ENCODE peak calls at places on chromosomes 4 and X, in ten cellular contexts. One of them, this sample, is unnamed.

GRCh38 chr4:32216502-32216901 is 1496.3 kb downstream of the PCDH7 start:
- DNase-seq in suprapubic skin: no peak
- DNase-seq in body of pancreas: no peak
- DNase-seq in right lobe of liver: no peak
- DNase-seq in H1: no peak
- DNase-seq in IMR-90: no peak
- DNase-seq in lower leg skin: no peak
- DNase-seq in transverse colon: no peak
- DNase-seq in upper lobe of left lung: peak; percentile 31
- DNase-seq in ovary: no peak
- DNase-seq in this sample: no peak

GRCh38 chr4:127732623-127733199 is 2.5 kb downstream of the SLC25A31 start:
- DNase-seq in body of pancreas: no peak
- DNase-seq in transverse colon: no peak
- DNase-seq in upper lobe of left lung: no peak
- DNase-seq in IMR-90: peak; percentile 60
- DNase-seq in right lobe of liver: no peak
- DNase-seq in H1: no peak
- DNase-seq in lower leg skin: no peak
- DNase-seq in ovary: no peak
- DNase-seq in suprapubic skin: no peak
- DNase-seq in this sample: no peak

GRCh38 chrX:15349046-15349445 is 13.7 kb upstream of the PIGA start:
- DNase-seq in transverse colon: peak; percentile 13
- DNase-seq in body of pancreas: peak; percentile 36
- DNase-seq in H1: no peak
- DNase-seq in suprapubic skin: no peak
- DNase-seq in ovary: peak; percentile 31
- DNase-seq in IMR-90: peak; percentile 73
- DNase-seq in lower leg skin: peak; percentile 22
- DNase-seq in upper lobe of left lung: no peak
- DNase-seq in right lobe of liver: no peak
- DNase-seq in this sample: no peak

GRCh38 chr4:6574747-6575502 is at the start of gene MAN2B2:
- DNase-seq in transverse colon: peak; percentile 93
- DNase-seq in H1: peak; percentile 39
- DNase-seq in lower leg skin: peak; percentile 78
- DNase-seq in IMR-90: peak; percentile 63
- DNase-seq in upper lobe of left lung: peak; percentile 99
- DNase-seq in right lobe of liver: peak; percentile 93
- DNase-seq in ovary: peak; percentile 91
- DNase-seq in body of pancreas: peak; percentile 91
- DNase-seq in suprapubic skin: peak; percentile 90
- DNase-seq in this sample: peak; percentile 96

GRCh38 chrX:140710710-140711109 is 1.2 kb downstream of the LINC00632 start:
- DNase-seq in ovary: no peak
- DNase-seq in suprapubic skin: no peak
- DNase-seq in IMR-90: no peak
- DNase-seq in upper lobe of left lung: no peak
- DNase-seq in right lobe of liver: no peak
- DNase-seq in body of pancreas: no peak
- DNase-seq in transverse colon: no peak
- DNase-seq in lower leg skin: no peak
- DNase-seq in H1: no peak
- DNase-seq in this sample: no peak

GRCh38 chr4:89469930-89470375 is 162.4 kb upstream of the GPRIN3 start:
- DNase-seq in suprapubic skin: no peak
- DNase-seq in ovary: no peak
- DNase-seq in transverse colon: no peak
- DNase-seq in right lobe of liver: no peak
- DNase-seq in body of pancreas: no peak
- DNase-seq in H1: no peak
- DNase-seq in upper lobe of left lung: no peak
- DNase-seq in lower leg skin: no peak
- DNase-seq in IMR-90: peak; percentile 98
- DNase-seq in this sample: no peak

GRCh38 chrX:112834016-112834855 is 6.4 kb downstream of the AMOT start:
- DNase-seq in body of pancreas: no peak
- DNase-seq in ovary: no peak
- DNase-seq in upper lobe of left lung: no peak
- DNase-seq in suprapubic skin: no peak
- DNase-seq in lower leg skin: no peak
- DNase-seq in H1: no peak
- DNase-seq in right lobe of liver: no peak
- DNase-seq in IMR-90: peak; percentile 77
- DNase-seq in transverse colon: no peak
- DNase-seq in this sample: no peak

GRCh38 chr4:2417196-2417764 is 1.2 kb downstream of the ZFYVE28 start:
- DNase-seq in IMR-90: no peak
- DNase-seq in upper lobe of left lung: peak; percentile 89
- DNase-seq in suprapubic skin: no peak
- DNase-seq in body of pancreas: no peak
- DNase-seq in transverse colon: no peak
- DNase-seq in right lobe of liver: no peak
- DNase-seq in H1: no peak
- DNase-seq in lower leg skin: no peak
- DNase-seq in ovary: no peak
- DNase-seq in this sample: no peak

GRCh38 chr4:6195602-6196319 is 4.6 kb downstream of the JAKMIP1 start:
- DNase-seq in IMR-90: no peak
- DNase-seq in body of pancreas: no peak
- DNase-seq in right lobe of liver: no peak
- DNase-seq in lower leg skin: no peak
- DNase-seq in H1: no peak
- DNase-seq in ovary: no peak
- DNase-seq in suprapubic skin: no peak
- DNase-seq in upper lobe of left lung: no peak
- DNase-seq in transverse colon: no peak
- DNase-seq in this sample: peak; percentile 39

GRCh38 chr4:77232653-77233052 is 75.6 kb downstream of the CCNG2 start:
- DNase-seq in IMR-90: peak; percentile 11
- DNase-seq in right lobe of liver: no peak
- DNase-seq in ovary: no peak
- DNase-seq in upper lobe of left lung: no peak
- DNase-seq in H1: no peak
- DNase-seq in transverse colon: no peak
- DNase-seq in suprapubic skin: no peak
- DNase-seq in body of pancreas: no peak
- DNase-seq in lower leg skin: no peak
- DNase-seq in this sample: no peak

GRCh38 chr4:23337292-23337691 is 552.6 kb downstream of the PPARGC1A start:
- DNase-seq in upper lobe of left lung: no peak
- DNase-seq in H1: no peak
- DNase-seq in lower leg skin: no peak
- DNase-seq in IMR-90: no peak
- DNase-seq in ovary: no peak
- DNase-seq in right lobe of liver: no peak
- DNase-seq in body of pancreas: no peak
- DNase-seq in transverse colon: no peak
- DNase-seq in suprapubic skin: no peak
- DNase-seq in this sample: no peak

GRCh38 chrX:123962794-123963373 is 1.4 kb downstream of the STAG2 start:
- DNase-seq in transverse colon: peak; percentile 89
- DNase-seq in lower leg skin: peak; percentile 92
- DNase-seq in right lobe of liver: peak; percentile 89
- DNase-seq in ovary: peak; percentile 89
- DNase-seq in upper lobe of left lung: peak; percentile 85
- DNase-seq in suprapubic skin: peak; percentile 92
- DNase-seq in body of pancreas: peak; percentile 88
- DNase-seq in IMR-90: peak; percentile 94
- DNase-seq in H1: no peak
- DNase-seq in this sample: peak; percentile 92
- TF ChIP-seq POLR2A in transverse colon: peak; percentile 85
- TF ChIP-seq POLR2A in lower leg skin: no peak
- TF ChIP-seq POLR2A in right lobe of liver: peak; percentile 81
- TF ChIP-seq POLR2A in ovary: peak; percentile 56
- TF ChIP-seq POLR2A in upper lobe of left lung: peak; percentile 80
- TF ChIP-seq POLR2A in suprapubic skin: peak; percentile 22
- TF ChIP-seq POLR2A in body of pancreas: peak; percentile 90
- TF ChIP-seq POLR2A in IMR-90: peak; percentile 72
- TF ChIP-seq POLR2A in H1: peak; percentile 66
- TF ChIP-seq POLR2A in this sample: no peak

GRCh38 chr4:86181585-86181984 is 178.3 kb downstream of the MAPK10 start:
- DNase-seq in lower leg skin: no peak
- DNase-seq in upper lobe of left lung: no peak
- DNase-seq in right lobe of liver: no peak
- DNase-seq in body of pancreas: no peak
- DNase-seq in suprapubic skin: no peak
- DNase-seq in H1: no peak
- DNase-seq in transverse colon: no peak
- DNase-seq in ovary: no peak
- DNase-seq in IMR-90: peak; percentile 34
- DNase-seq in this sample: no peak
- TF ChIP-seq POLR2A in lower leg skin: no peak
- TF ChIP-seq POLR2A in upper lobe of left lung: no peak
- TF ChIP-seq POLR2A in right lobe of liver: no peak
- TF ChIP-seq POLR2A in body of pancreas: no peak
- TF ChIP-seq POLR2A in suprapubic skin: no peak
- TF ChIP-seq POLR2A in H1: no peak
- TF ChIP-seq POLR2A in transverse colon: no peak
- TF ChIP-seq POLR2A in ovary: no peak
- TF ChIP-seq POLR2A in IMR-90: no peak
- TF ChIP-seq POLR2A in this sample: no peak

GRCh38 chrX:49002091-49002935 is at the start of gene GRIPAP1:
- DNase-seq in right lobe of liver: peak; percentile 62
- DNase-seq in suprapubic skin: peak; percentile 77
- DNase-seq in ovary: peak; percentile 76
- DNase-seq in IMR-90: peak; percentile 87
- DNase-seq in lower leg skin: peak; percentile 56
- DNase-seq in H1: peak; percentile 77
- DNase-seq in body of pancreas: peak; percentile 71
- DNase-seq in upper lobe of left lung: peak; percentile 90
- DNase-seq in transverse colon: peak; percentile 72
- DNase-seq in this sample: peak; percentile 90
- TF ChIP-seq POLR2A in right lobe of liver: peak; percentile 65
- TF ChIP-seq POLR2A in suprapubic skin: no peak
- TF ChIP-seq POLR2A in ovary: peak; percentile 57
- TF ChIP-seq POLR2A in IMR-90: peak; percentile 34
- TF ChIP-seq POLR2A in lower leg skin: no peak
- TF ChIP-seq POLR2A in H1: peak; percentile 49
- TF ChIP-seq POLR2A in body of pancreas: peak; percentile 83
- TF ChIP-seq POLR2A in upper lobe of left lung: peak; percentile 82
- TF ChIP-seq POLR2A in transverse colon: peak; percentile 76
- TF ChIP-seq POLR2A in this sample: no peak

GRCh38 chr4:182917182-182918043 is at the start of gene DCTD:
- DNase-seq in lower leg skin: peak; percentile 65
- DNase-seq in ovary: peak; percentile 82
- DNase-seq in body of pancreas: peak; percentile 74
- DNase-seq in upper lobe of left lung: peak; percentile 97
- DNase-seq in transverse colon: peak; percentile 83
- DNase-seq in suprapubic skin: no peak
- DNase-seq in right lobe of liver: peak; percentile 88
- DNase-seq in H1: no peak
- DNase-seq in IMR-90: peak; percentile 65
- DNase-seq in this sample: peak; percentile 97
- TF ChIP-seq POLR2A in lower leg skin: no peak
- TF ChIP-seq POLR2A in ovary: peak; percentile 28
- TF ChIP-seq POLR2A in body of pancreas: peak; percentile 79
- TF ChIP-seq POLR2A in upper lobe of left lung: peak; percentile 78
- TF ChIP-seq POLR2A in transverse colon: peak; percentile 64
- TF ChIP-seq POLR2A in suprapubic skin: no peak
- TF ChIP-seq POLR2A in right lobe of liver: peak; percentile 79
- TF ChIP-seq POLR2A in H1: no peak
- TF ChIP-seq POLR2A in IMR-90: peak; percentile 39
- TF ChIP-seq POLR2A in this sample: no peak

GRCh38 chrX:111409326-111409725 is 2.7 kb downstream of the DCX start:
- DNase-seq in lower leg skin: no peak
- DNase-seq in IMR-90: no peak
- DNase-seq in upper lobe of left lung: no peak
- DNase-seq in ovary: no peak
- DNase-seq in H1: no peak
- DNase-seq in body of pancreas: no peak
- DNase-seq in transverse colon: no peak
- DNase-seq in suprapubic skin: no peak
- DNase-seq in right lobe of liver: no peak
- DNase-seq in this sample: no peak
- TF ChIP-seq POLR2A in lower leg skin: no peak
- TF ChIP-seq POLR2A in IMR-90: no peak
- TF ChIP-seq POLR2A in upper lobe of left lung: no peak
- TF ChIP-seq POLR2A in ovary: no peak
- TF ChIP-seq POLR2A in H1: no peak
- TF ChIP-seq POLR2A in body of pancreas: no peak
- TF ChIP-seq POLR2A in transverse colon: no peak
- TF ChIP-seq POLR2A in suprapubic skin: no peak
- TF ChIP-seq POLR2A in right lobe of liver: no peak
- TF ChIP-seq POLR2A in this sample: no peak

GRCh38 chr4:8127051-8127798 is 31.4 kb downstream of the ABLIM2 start:
- DNase-seq in body of pancreas: no peak
- DNase-seq in lower leg skin: no peak
- DNase-seq in upper lobe of left lung: no peak
- DNase-seq in IMR-90: no peak
- DNase-seq in transverse colon: no peak
- DNase-seq in H1: no peak
- DNase-seq in suprapubic skin: no peak
- DNase-seq in right lobe of liver: no peak
- DNase-seq in ovary: no peak
- DNase-seq in this sample: no peak
- TF ChIP-seq POLR2A in body of pancreas: no peak
- TF ChIP-seq POLR2A in lower leg skin: no peak
- TF ChIP-seq POLR2A in upper lobe of left lung: no peak
- TF ChIP-seq POLR2A in IMR-90: no peak
- TF ChIP-seq POLR2A in transverse colon: no peak
- TF ChIP-seq POLR2A in H1: no peak
- TF ChIP-seq POLR2A in suprapubic skin: no peak
- TF ChIP-seq POLR2A in right lobe of liver: no peak
- TF ChIP-seq POLR2A in ovary: no peak
- TF ChIP-seq POLR2A in this sample: no peak

This sample was measured in spleen.